ENCODE peak calls at places on chromosomes 11 and 22, in eight cellular contexts. U, C, Q, I, A, D, P and W are unnamed samples.

GRCh38 chr22:23237201-23237798 is 57.0 kb downstream of the BCR start:
- DNase-seq in U (peak; percentile 82), C (peak; percentile 63), Q (peak; percentile 77), I (no peak), A (no peak), D (no peak), P (peak; percentile 41), W (no peak)

GRCh38 chr11:19768815-19769214 is 56.2 kb downstream of the NAV2 start:
- DNase-seq in U (no peak), C (no peak), Q (no peak), I (no peak), A (no peak), D (no peak), P (no peak), W (no peak)

GRCh38 chr11:76551400-76551799 is 106.6 kb downstream of the EMSY start:
- DNase-seq in U (no peak), C (no peak), Q (no peak), I (no peak), A (no peak), D (no peak), P (no peak), W (no peak)

GRCh38 chr11:134660416-134660815 is 248.4 kb upstream of the B3GAT1 start:
- DNase-seq in U (no peak), C (no peak), Q (no peak), I (no peak), A (no peak), D (no peak), P (no peak), W (no peak)

GRCh38 chr11:75867778-75868374 is 52.9 kb downstream of the UVRAG start:
- DNase-seq in U (no peak), C (peak; percentile 77), Q (no peak), I (no peak), A (peak; percentile 35), D (peak; percentile 7), P (peak; percentile 23), W (no peak)

GRCh38 chr22:17777005-17777716 is 2.9 kb upstream of the BID start:
- DNase-seq in U (no peak), C (no peak), Q (no peak), I (peak; percentile 75), A (peak; percentile 85), D (no peak), P (no peak), W (peak; percentile 56)

GRCh38 chr11:95451682-95452081 is 220.7 kb upstream of the SESN3 start:
- DNase-seq in U (no peak), C (no peak), Q (no peak), I (no peak), A (no peak), D (peak; percentile 74), P (peak; percentile 13), W (no peak)

GRCh38 chr22:19886605-19887250 is 32.1 kb upstream of the GNB1L start:
- DNase-seq in U (no peak), C (no peak), Q (peak; percentile 25), I (peak; percentile 79), A (peak; percentile 80), D (no peak), P (no peak), W (peak; percentile 36)

GRCh38 chr11:111372538-111372937 is 6.5 kb downstream of the POU2AF1 start:
- DNase-seq in U (no peak), C (no peak), Q (no peak), I (no peak), A (no peak), D (no peak), P (no peak), W (no peak)

GRCh38 chr11:27218498-27219038 is 144.4 kb downstream of the CCDC34 start:
- DNase-seq in U (no peak), C (no peak), Q (no peak), I (no peak), A (no peak), D (no peak), P (peak; percentile 71), W (no peak)

GRCh38 chr11:45285289-45285828 is 782 bp downstream of the SYT13 start:
- DNase-seq in U (no peak), C (peak; percentile 31), Q (no peak), I (no peak), A (no peak), D (no peak), P (no peak), W (no peak)

GRCh38 chr11:2531987-2532703 is 87.3 kb downstream of the KCNQ1 start:
- DNase-seq in U (no peak), C (no peak), Q (no peak), I (peak; percentile 48), A (no peak), D (no peak), P (no peak), W (no peak)

GRCh38 chr11:3808846-3809623 is 675 bp downstream of the PGAP2 start:
- DNase-seq in U (no peak), C (peak; percentile 65), Q (no peak), I (no peak), A (peak; percentile 80), D (no peak), P (no peak), W (peak; percentile 40)

GRCh38 chr11:47995318-47995717 is 15.0 kb downstream of the PTPRJ start:
- DNase-seq in U (no peak), C (no peak), Q (no peak), I (no peak), A (no peak), D (no peak), P (no peak), W (no peak)

GRCh38 chr11:114569781-114570180 is 10.1 kb upstream of the NXPE1 start:
- DNase-seq in U (no peak), C (no peak), Q (no peak), I (no peak), A (no peak), D (no peak), P (no peak), W (no peak)

GRCh38 chr11:45470151-45471001 is 184.2 kb upstream of the SYT13 start:
- DNase-seq in U (no peak), C (no peak), Q (peak; percentile 40), I (no peak), A (no peak), D (no peak), P (no peak), W (no peak)

GRCh38 chr22:43001271-43002197 is 13.4 kb downstream of the PACSIN2 start:
- DNase-seq in U (no peak), C (no peak), Q (no peak), I (peak; percentile 67), A (peak; percentile 67), D (no peak), P (no peak), W (no peak)

GRCh38 chr11:45025716-45026492 is 75.2 kb upstream of the TP53I11 start:
- DNase-seq in U (no peak), C (peak; percentile 38), Q (peak; percentile 66), I (no peak), A (peak; percentile 23), D (no peak), P (no peak), W (no peak)

GRCh38 chr22:48927591-48927990 is 900.1 kb downstream of the BRD1 start:
- DNase-seq in U (no peak), C (no peak), Q (no peak), I (no peak), A (no peak), D (no peak), P (no peak), W (no peak)

GRCh38 chr11:61103851-61104423 is 1.6 kb downstream of the CD5 start:
- DNase-seq in U (no peak), C (no peak), Q (no peak), I (no peak), A (no peak), D (no peak), P (no peak), W (no peak)

GRCh38 chr22:45731798-45732495 is 60.3 kb downstream of the ATXN10 start:
- DNase-seq in U (no peak), C (peak; percentile 49), Q (peak; percentile 16), I (no peak), A (no peak), D (no peak), P (no peak), W (no peak)
- TF ChIP-seq CTCF in U (no peak), C (peak; percentile 75), Q (no peak), I (peak; percentile 22), A (no peak), D (no peak), P (peak; percentile 63), W (no peak)

GRCh38 chr22:39430576-39431150 is 26.1 kb upstream of the MGAT3 start:
- DNase-seq in U (no peak), C (no peak), Q (peak; percentile 12), I (no peak), A (no peak), D (no peak), P (no peak), W (no peak)

GRCh38 chr22:39429186-39429585 is 27.6 kb upstream of the MGAT3 start:
- DNase-seq in U (no peak), C (no peak), Q (peak; percentile 2), I (no peak), A (no peak), D (no peak), P (no peak), W (no peak)

GRCh38 chr22:39428597-39429071 is 28.2 kb upstream of the MGAT3 start:
- DNase-seq in U (no peak), C (peak; percentile 98), Q (peak; percentile 6), I (peak; percentile 11), A (no peak), D (no peak), P (no peak), W (no peak)

GRCh38 chr22:39431216-39431801 is 25.5 kb upstream of the MGAT3 start:
- DNase-seq in U (no peak), C (no peak), Q (no peak), I (no peak), A (no peak), D (no peak), P (no peak), W (no peak)

GRCh38 chr22:39429916-39430575 is 26.8 kb upstream of the MGAT3 start:
- DNase-seq in U (no peak), C (no peak), Q (peak; percentile 17), I (no peak), A (no peak), D (no peak), P (no peak), W (no peak)
- H3K27ac ChIP-seq in U (peak overlapping the region; percentile 73), C (peak overlapping the region; percentile 84), Q (peak overlapping the region; percentile 85), I (peak overlapping the region; percentile 85), A (no peak overlapping the region), D (no peak overlapping the region), P (no peak overlapping the region), W (no peak overlapping the region)

GRCh38 chr11:16394947-16395346 is 38.6 kb upstream of the SOX6 start:
- DNase-seq in U (no peak), C (no peak), Q (no peak), I (no peak), A (no peak), D (no peak), P (no peak), W (no peak)
- H3K27me3 ChIP-seq in U (no peaks in the 10 kb centered on the region), C (peaks cover 80% of the 10 kb centered on the region), Q (no peaks in the 10 kb centered on the region), I (no peaks in the 10 kb centered on the region), A (no peaks in the 10 kb centered on the region), D (no peaks in the 10 kb centered on the region), P (no peaks in the 10 kb centered on the region), W (no peaks in the 10 kb centered on the region)

DNA sequence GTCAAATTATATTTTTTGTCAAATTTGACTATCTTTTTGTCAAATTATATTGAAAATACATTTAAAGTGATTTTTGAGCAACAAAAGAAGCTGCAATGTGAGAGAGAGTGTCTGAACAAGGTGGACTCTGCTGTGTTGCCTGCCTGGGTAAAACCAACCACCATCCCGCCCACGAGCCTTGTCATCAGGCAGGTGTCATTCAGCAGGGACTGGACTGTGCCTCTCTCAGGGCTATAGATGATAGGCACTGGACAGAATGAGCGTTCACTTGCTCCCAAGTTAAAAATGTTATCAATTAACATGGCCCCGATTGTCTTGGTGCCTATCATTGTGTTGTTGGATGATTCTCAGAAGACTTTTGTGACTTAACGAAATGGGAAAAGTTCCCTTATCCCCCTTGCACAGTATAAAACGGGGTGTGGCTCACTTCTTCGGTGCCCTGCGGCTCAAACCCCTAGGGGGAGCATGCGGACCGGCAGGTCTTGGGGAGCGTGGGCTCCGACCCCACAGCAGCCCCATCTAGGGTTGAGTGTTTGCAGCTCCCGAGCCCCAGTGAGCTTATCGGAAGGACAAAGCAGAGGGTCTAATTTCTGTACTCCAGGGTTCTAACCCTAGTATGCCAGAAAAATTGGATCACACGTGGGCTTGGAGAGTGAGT is 1.7 kb downstream of the APOL5 start:
- DNase-seq in U (no peak), C (peak; percentile 72), Q (no peak), I (no peak), A (no peak), D (no peak), P (no peak), W (no peak)
- TF ChIP-seq CTCF in U (no peak), C (peak; percentile 72), Q (no peak), I (no peak), A (no peak), D (no peak), P (peak; percentile 6), W (no peak)